ENCODE peak calls at places on chromosomes 4 and X, in nine cellular contexts. One of them, this sample, is unnamed.

GRCh38 chr4:184441461-184442392 is 32.6 kb downstream of the IRF2 start:
- DNase-seq in HFF-Myc: no peak
- DNase-seq in Karpas-422: no peak
- DNase-seq in COLO829: no peak
- DNase-seq in prostate gland: no peak
- DNase-seq in NCI-H1105: no peak
- DNase-seq in iris pigment epithelial cell: no peak
- DNase-seq in Calu3: no peak
- DNase-seq in GM19239: no peak
- DNase-seq in this sample: no peak

GRCh38 chr4:169604131-169604900 is 8.1 kb downstream of the NEK1 start:
- DNase-seq in HFF-Myc: no peak
- DNase-seq in Karpas-422: no peak
- DNase-seq in COLO829: peak; percentile 89
- DNase-seq in prostate gland: no peak
- DNase-seq in NCI-H1105: no peak
- DNase-seq in iris pigment epithelial cell: peak; percentile 90
- DNase-seq in Calu3: no peak
- DNase-seq in GM19239: no peak
- DNase-seq in this sample: peak; percentile 62

GRCh38 chr4:168618577-168619265 is 121.9 kb downstream of the PALLD start:
- DNase-seq in HFF-Myc: no peak
- DNase-seq in Karpas-422: no peak
- DNase-seq in COLO829: no peak
- DNase-seq in prostate gland: no peak
- DNase-seq in NCI-H1105: no peak
- DNase-seq in iris pigment epithelial cell: peak; percentile 81
- DNase-seq in Calu3: no peak
- DNase-seq in GM19239: no peak
- DNase-seq in this sample: no peak

GRCh38 chrX:123833387-123833786 is 26.5 kb upstream of the XIAP start:
- DNase-seq in HFF-Myc: no peak
- DNase-seq in Karpas-422: peak; percentile 86
- DNase-seq in COLO829: peak; percentile 58
- DNase-seq in prostate gland: peak; percentile 45
- DNase-seq in NCI-H1105: peak; percentile 22
- DNase-seq in iris pigment epithelial cell: peak; percentile 28
- DNase-seq in Calu3: peak; percentile 70
- DNase-seq in GM19239: peak; percentile 40
- DNase-seq in this sample: peak; percentile 71

GRCh38 chrX:30791296-30792278 is 97.5 kb downstream of the TAB3 start:
- DNase-seq in HFF-Myc: no peak
- DNase-seq in Karpas-422: no peak
- DNase-seq in COLO829: no peak
- DNase-seq in prostate gland: no peak
- DNase-seq in NCI-H1105: no peak
- DNase-seq in iris pigment epithelial cell: no peak
- DNase-seq in Calu3: no peak
- DNase-seq in GM19239: no peak
- DNase-seq in this sample: no peak

GRCh38 chrX:72054776-72055495 is 76.8 kb downstream of the RTL5 start:
- DNase-seq in HFF-Myc: no peak
- DNase-seq in Karpas-422: no peak
- DNase-seq in COLO829: no peak
- DNase-seq in prostate gland: no peak
- DNase-seq in NCI-H1105: no peak
- DNase-seq in iris pigment epithelial cell: no peak
- DNase-seq in Calu3: no peak
- DNase-seq in GM19239: no peak
- DNase-seq in this sample: no peak

GRCh38 chr4:48047421-48047844 is 30.9 kb downstream of the NIPAL1 start:
- DNase-seq in HFF-Myc: no peak
- DNase-seq in Karpas-422: peak; percentile 90
- DNase-seq in COLO829: no peak
- DNase-seq in prostate gland: no peak
- DNase-seq in NCI-H1105: no peak
- DNase-seq in iris pigment epithelial cell: peak; percentile 15
- DNase-seq in Calu3: no peak
- DNase-seq in GM19239: peak; percentile 26
- DNase-seq in this sample: peak; percentile 83

GRCh38 chr4:5945936-5946335 is 53.0 kb upstream of the CRMP1 start:
- DNase-seq in HFF-Myc: no peak
- DNase-seq in Karpas-422: no peak
- DNase-seq in COLO829: no peak
- DNase-seq in prostate gland: no peak
- DNase-seq in NCI-H1105: no peak
- DNase-seq in iris pigment epithelial cell: no peak
- DNase-seq in Calu3: no peak
- DNase-seq in GM19239: no peak
- DNase-seq in this sample: no peak

GRCh38 chr4:94562285-94562684 is 110.5 kb downstream of the PDLIM5 start:
- DNase-seq in HFF-Myc: no peak
- DNase-seq in Karpas-422: no peak
- DNase-seq in COLO829: no peak
- DNase-seq in prostate gland: no peak
- DNase-seq in NCI-H1105: no peak
- DNase-seq in iris pigment epithelial cell: no peak
- DNase-seq in Calu3: no peak
- DNase-seq in GM19239: no peak
- DNase-seq in this sample: no peak

GRCh38 chrX:153649178-153649914 is 2.3 kb downstream of the DUSP9 start:
- DNase-seq in HFF-Myc: no peak
- DNase-seq in Karpas-422: peak; percentile 79
- DNase-seq in COLO829: peak; percentile 57
- DNase-seq in prostate gland: no peak
- DNase-seq in NCI-H1105: no peak
- DNase-seq in iris pigment epithelial cell: no peak
- DNase-seq in Calu3: peak; percentile 36
- DNase-seq in GM19239: peak; percentile 66
- DNase-seq in this sample: peak; percentile 62

GRCh38 chr4:77994194-77994721 is 62.9 kb upstream of the FRAS1 start:
- DNase-seq in HFF-Myc: peak; percentile 56
- DNase-seq in Karpas-422: peak; percentile 72
- DNase-seq in COLO829: peak; percentile 86
- DNase-seq in prostate gland: peak; percentile 43
- DNase-seq in NCI-H1105: no peak
- DNase-seq in iris pigment epithelial cell: peak; percentile 79
- DNase-seq in Calu3: peak; percentile 55
- DNase-seq in GM19239: peak; percentile 1
- DNase-seq in this sample: peak; percentile 57

GRCh38 chr4:134189949-134190348 is 11.6 kb downstream of the PABPC4L start:
- DNase-seq in HFF-Myc: no peak
- DNase-seq in Karpas-422: no peak
- DNase-seq in COLO829: no peak
- DNase-seq in prostate gland: no peak
- DNase-seq in NCI-H1105: no peak
- DNase-seq in iris pigment epithelial cell: no peak
- DNase-seq in Calu3: no peak
- DNase-seq in GM19239: no peak
- DNase-seq in this sample: no peak

GRCh38 chr4:77145806-77146425 is 11.1 kb upstream of the CCNG2 start:
- DNase-seq in HFF-Myc: no peak
- DNase-seq in Karpas-422: no peak
- DNase-seq in COLO829: no peak
- DNase-seq in prostate gland: peak; percentile 26
- DNase-seq in NCI-H1105: no peak
- DNase-seq in iris pigment epithelial cell: no peak
- DNase-seq in Calu3: no peak
- DNase-seq in GM19239: no peak
- DNase-seq in this sample: peak; percentile 10

This sample was measured in NB4.